ENCODE peak calls at places on chromosomes 4 and X, in four cellular contexts. Q is CD8-positive, alpha-beta T cell; L is hepatocyte; E is A549. G is an unnamed sample.

GRCh38 chrX:151393514-151393913 is 3.5 kb upstream of the VMA21 start:
- DNase-seq in Q (peak), L (no peak), E (no peak), G (peak)

GRCh38 chrX:140509468-140510305 is 4.8 kb upstream of the SOX3 start:
- DNase-seq in Q (no peak), L (no peak), E (no peak), G (peak)

GRCh38 chr4:188168621-188169020 is 29.4 kb downstream of the TRIML1 start:
- DNase-seq in Q (no peak), L (no peak), E (no peak), G (no peak)

GRCh38 chr4:73599182-73599581 is 21.1 kb downstream of the RASSF6 start:
- DNase-seq in Q (no peak), L (peak), E (peak), G (peak)

GRCh38 chr4:75002381-75002780 is 69.5 kb downstream of the PARM1 start:
- DNase-seq in Q (no peak), L (no peak), E (no peak), G (no peak)

GRCh38 chr4:13903851-13904340 is 276.4 kb upstream of the BOD1L1 start:
- DNase-seq in Q (no peak), L (no peak), E (no peak), G (no peak)

GRCh38 chr4:55510685-55511084 is 36.0 kb downstream of the CLOCK start:
- DNase-seq in Q (no peak), L (no peak), E (no peak), G (no peak)

GRCh38 chr4:183375156-183375555 is 52.9 kb upstream of the CLDN24 start:
- DNase-seq in Q (no peak), L (no peak), E (no peak), G (peak)

GRCh38 chrX:131778269-131779218 is 234.7 kb downstream of the OR13H1 start:
- DNase-seq in Q (peak), L (no peak), E (peak), G (no peak)

GRCh38 chr4:54659213-54660144 is 1.7 kb downstream of the KIT start:
- DNase-seq in Q (no peak), L (peak), E (no peak), G (peak)

GRCh38 chr4:165079476-165079875 is 25.8 kb downstream of the TRIM75 start:
- DNase-seq in Q (no peak), L (peak), E (no peak), G (no peak)

GRCh38 chr4:169115144-169115896 is 105.3 kb upstream of the CBR4 start:
- DNase-seq in Q (no peak), L (no peak), E (no peak), G (no peak)
- H3K27ac ChIP-seq in Q (no peak), L (peak), E (peak), G (no peak)

GRCh38 chrX:23369037-23369436 is 34.4 kb downstream of the PTCHD1 start:
- DNase-seq in Q (no peak), L (no peak), E (no peak), G (no peak)

GRCh38 chrX:23374291-23374690 is 39.6 kb downstream of the PTCHD1 start:
- DNase-seq in Q (no peak), L (no peak), E (no peak), G (peak)

GRCh38 chrX:23376581-23376980 is 41.9 kb downstream of the PTCHD1 start:
- DNase-seq in Q (no peak), L (no peak), E (no peak), G (no peak)

GRCh38 chrX:23372220-23372902 is 37.7 kb downstream of the PTCHD1 start:
- DNase-seq in Q (no peak), L (no peak), E (no peak), G (no peak)

DNA sequence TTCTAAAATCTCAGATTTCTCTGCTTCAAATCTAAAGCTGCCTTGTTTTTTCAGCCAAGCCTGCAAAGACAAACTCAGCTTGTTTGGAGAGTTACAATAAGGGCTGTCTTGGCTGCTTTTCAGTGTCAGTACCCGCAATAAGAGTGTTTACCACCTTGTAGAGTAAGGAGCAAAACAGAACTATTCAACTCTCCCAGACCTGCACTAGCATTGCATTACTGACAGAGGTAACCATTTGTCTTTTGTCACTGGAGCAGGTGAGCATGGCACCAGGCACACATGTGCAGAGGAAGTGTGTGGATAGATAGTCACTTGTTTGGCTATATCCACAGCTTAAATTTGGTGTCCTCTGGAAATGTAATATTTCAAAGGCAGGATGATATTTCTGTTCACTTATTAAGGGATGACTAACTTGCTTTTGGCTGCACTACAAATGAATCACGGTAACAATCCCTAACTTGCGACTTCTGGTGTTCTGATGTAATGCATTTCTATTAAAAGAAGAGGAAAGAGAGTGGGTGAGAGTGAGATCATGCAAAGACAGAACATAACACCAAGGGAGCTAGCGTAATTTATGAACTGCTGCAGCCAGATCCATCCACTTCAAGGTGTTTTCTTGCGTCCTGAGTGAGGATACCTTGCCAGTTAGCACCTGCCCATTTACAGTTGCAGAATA is 38.6 kb downstream of the PTCHD1 start:
- DNase-seq in Q (no peak), L (no peak), E (peak), G (no peak)
- H3K27ac ChIP-seq in Q (no peak), L (no peak), E (no peak), G (no peak)

GRCh38 chr4:5638316-5638715 is 70.0 kb downstream of the EVC2 start:
- DNase-seq in Q (no peak), L (no peak), E (peak), G (no peak)
- H3K27ac ChIP-seq in Q (no peak), L (no peak), E (no peak), G (no peak)

GRCh38 chrX:135346975-135347374 is 37.7 kb downstream of the ETDC start:
- DNase-seq in Q (no peak), L (no peak), E (no peak), G (no peak)
- H3K27ac ChIP-seq in Q (no peak), L (no peak), E (no peak), G (no peak)

GRCh38 chr4:105466580-105466979 is 7.3 kb downstream of the PPA2 start:
- DNase-seq in Q (no peak), L (no peak), E (no peak), G (no peak)

GRCh38 chr4:105473340-105474109 is at the start of gene PPA2:
- DNase-seq in Q (peak), L (peak), E (peak), G (peak)

GRCh38 chr4:105472871-105473339 is 957 bp downstream of the PPA2 start:
- DNase-seq in Q (no peak), L (no peak), E (no peak), G (peak)

GRCh38 chr4:105474110-105474518 is 252 bp upstream of the PPA2 start:
- DNase-seq in Q (no peak), L (peak), E (no peak), G (no peak)

DNA sequence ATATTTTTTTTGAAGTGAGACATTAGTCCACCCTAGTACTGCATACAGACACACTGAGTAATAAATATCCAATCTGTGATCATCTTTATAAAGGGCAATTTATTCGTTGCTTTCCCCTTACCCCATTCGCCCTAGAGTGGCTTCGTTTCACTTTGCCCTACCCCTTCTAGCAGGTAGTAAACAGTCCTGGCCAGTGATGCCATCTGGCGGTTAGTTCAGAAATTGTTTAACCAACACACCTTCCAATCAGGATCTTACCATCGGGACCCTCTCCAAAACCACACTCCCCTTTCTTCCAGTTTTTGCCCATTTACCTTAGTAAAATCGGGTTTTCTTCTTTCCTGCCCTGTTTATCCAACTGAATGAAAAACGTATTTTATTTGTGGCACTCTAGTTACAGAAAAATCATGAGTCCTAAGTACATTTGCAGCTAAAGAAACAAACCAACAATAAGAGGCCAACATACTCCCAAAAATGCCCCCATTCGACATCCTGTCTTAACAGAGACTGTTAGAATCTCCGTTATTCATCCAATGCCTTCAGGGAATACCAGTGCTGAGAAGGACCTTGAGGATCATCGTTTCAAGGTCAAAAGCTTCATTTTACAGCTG is 2.2 kb downstream of the PPA2 start:
- DNase-seq in Q (peak), L (peak), E (peak), G (peak)
- H3K27ac ChIP-seq in Q (no peak), L (peak), E (peak), G (no peak)

DNA sequence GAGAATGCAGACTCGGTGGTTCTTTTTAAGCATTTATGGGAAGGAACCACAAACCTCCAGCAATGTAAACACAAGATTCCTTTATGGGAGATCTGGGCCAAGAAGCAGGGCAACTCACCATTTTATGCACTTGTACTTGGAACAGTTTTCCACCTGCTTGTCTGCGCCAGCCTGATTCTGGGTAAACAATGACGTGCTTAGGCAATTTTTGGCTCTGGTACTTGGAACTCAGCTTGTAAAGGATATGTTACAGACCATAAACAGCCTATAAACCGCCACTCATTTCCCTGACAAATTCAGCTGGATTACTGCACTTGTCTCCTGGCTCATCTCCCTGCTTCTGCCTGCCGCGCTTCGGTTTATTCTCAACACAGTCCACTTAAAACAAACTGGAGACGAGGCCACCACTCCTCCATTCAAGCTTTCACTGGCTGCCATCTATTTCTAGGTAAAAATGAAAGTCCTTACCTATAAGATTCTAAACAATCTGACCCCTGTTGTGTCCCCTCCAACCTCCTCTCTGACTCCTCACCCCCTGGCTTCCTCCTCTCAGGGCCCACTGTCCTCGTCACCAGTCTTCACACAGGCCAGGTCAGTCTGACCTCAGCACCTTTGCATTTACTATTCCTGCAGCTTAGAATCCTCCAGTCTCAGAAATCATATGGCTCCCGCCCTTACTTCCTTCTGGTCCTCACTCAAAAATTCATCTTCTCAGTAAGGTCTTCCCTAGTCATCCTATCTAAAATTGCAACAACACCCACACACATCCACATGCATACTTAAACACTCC is 205.9 kb upstream of the GALNT7 start:
- DNase-seq in Q (no peak), L (peak), E (peak), G (no peak)
- H3K27ac ChIP-seq in Q (no peak), L (no peak), E (peak), G (no peak)

GRCh38 chrX:30161043-30161442 is 54.3 kb upstream of the MAGEB2 start:
- DNase-seq in Q (no peak), L (no peak), E (no peak), G (no peak)
- H3K27ac ChIP-seq in Q (no peak), L (no peak), E (no peak), G (no peak)

DNA sequence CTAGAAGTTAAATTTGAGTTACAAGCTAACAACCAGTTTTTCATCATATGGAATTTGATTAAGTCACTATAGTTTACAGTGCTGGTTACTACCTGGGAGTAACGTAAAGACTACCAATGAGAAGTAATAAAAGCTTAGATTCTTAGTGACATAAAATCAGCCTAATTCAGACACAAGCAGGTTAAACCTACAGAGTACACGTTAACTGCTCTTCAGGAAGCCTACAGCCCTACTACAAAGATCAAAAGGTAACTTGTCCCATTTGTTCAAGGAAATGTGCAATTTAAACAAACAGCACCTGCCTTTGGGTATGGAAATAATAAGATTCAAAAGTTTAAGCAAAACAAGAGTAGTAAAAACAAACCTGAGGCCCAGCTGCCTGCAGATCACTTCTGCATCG is 21.5 kb downstream of the PRSS12 start:
- DNase-seq in Q (no peak), L (no peak), E (no peak), G (no peak)
- H3K27ac ChIP-seq in Q (no peak), L (no peak), E (no peak), G (no peak)